ENCODE peak calls at places on chromosomes 12 and 14, in five cellular contexts. One of them, this sample, is unnamed.
A peak's percentile ranks its signal among the peaks of the same experiment; 100 is the strongest.

GRCh38 chr14:95523818-95524448 is 7.5 kb upstream of the SYNE3 start:
- DNase-seq in psoas muscle: no peak
- DNase-seq in B cell: no peak
- DNase-seq in activated T-helper 1 cell treated with anti-CD3 and anti-CD28 coated beads, Interleukin-12 subunit alpha, Interleukin-12 subunit beta, Interleukin-2, Interleukin-4 antibody, amounts not matched to agents 30 ng/mL and 10 ng/mL and 1 ng/mL, durations not matched to agents 14 hours and 24 hours and 36 hours: no peak
- DNase-seq in iris pigment epithelial cell: peak; percentile 59
- DNase-seq in this sample: no peak

GRCh38 chr14:81176224-81176623 is 44.5 kb downstream of the GTF2A1 start:
- DNase-seq in psoas muscle: peak; percentile 19
- DNase-seq in activated T-helper 1 cell treated with anti-CD3 and anti-CD28 coated beads, Interleukin-12 subunit alpha, Interleukin-12 subunit beta, Interleukin-2, Interleukin-4 antibody, amounts not matched to agents 30 ng/mL and 10 ng/mL and 1 ng/mL, durations not matched to agents 14 hours and 24 hours and 36 hours: no peak
- DNase-seq in iris pigment epithelial cell: no peak
- DNase-seq in B cell: no peak
- DNase-seq in this sample: no peak

GRCh38 chr12:34204830-34205285 is 182.6 kb downstream of the ALG10 start:
- DNase-seq in psoas muscle: no peak
- DNase-seq in iris pigment epithelial cell: no peak
- DNase-seq in B cell: no peak
- DNase-seq in activated T-helper 1 cell treated with anti-CD3 and anti-CD28 coated beads, Interleukin-12 subunit alpha, Interleukin-12 subunit beta, Interleukin-2, Interleukin-4 antibody, amounts not matched to agents 30 ng/mL and 10 ng/mL and 1 ng/mL, durations not matched to agents 14 hours and 24 hours and 36 hours: no peak
- DNase-seq in this sample: no peak

GRCh38 chr12:111687255-111687654 is 1.4 kb downstream of the ACAD10 start:
- DNase-seq in psoas muscle: no peak
- DNase-seq in iris pigment epithelial cell: no peak
- DNase-seq in B cell: no peak
- DNase-seq in activated T-helper 1 cell treated with anti-CD3 and anti-CD28 coated beads, Interleukin-12 subunit alpha, Interleukin-12 subunit beta, Interleukin-2, Interleukin-4 antibody, amounts not matched to agents 30 ng/mL and 10 ng/mL and 1 ng/mL, durations not matched to agents 14 hours and 24 hours and 36 hours: no peak
- DNase-seq in this sample: peak; percentile 5

GRCh38 chr14:74609721-74610120 is 2.3 kb downstream of the LTBP2 start:
- DNase-seq in B cell: no peak
- DNase-seq in activated T-helper 1 cell treated with anti-CD3 and anti-CD28 coated beads, Interleukin-12 subunit alpha, Interleukin-12 subunit beta, Interleukin-2, Interleukin-4 antibody, amounts not matched to agents 30 ng/mL and 10 ng/mL and 1 ng/mL, durations not matched to agents 14 hours and 24 hours and 36 hours: no peak
- DNase-seq in psoas muscle: no peak
- DNase-seq in iris pigment epithelial cell: no peak
- DNase-seq in this sample: no peak

GRCh38 chr14:39267592-39268112 is 33.9 kb downstream of the MIA2 start:
- DNase-seq in activated T-helper 1 cell treated with anti-CD3 and anti-CD28 coated beads, Interleukin-12 subunit alpha, Interleukin-12 subunit beta, Interleukin-2, Interleukin-4 antibody, amounts not matched to agents 30 ng/mL and 10 ng/mL and 1 ng/mL, durations not matched to agents 14 hours and 24 hours and 36 hours: no peak
- DNase-seq in psoas muscle: no peak
- DNase-seq in iris pigment epithelial cell: no peak
- DNase-seq in B cell: peak; percentile 44
- DNase-seq in this sample: no peak

GRCh38 chr14:101497910-101498860 is 63.1 kb upstream of the DIO3 start:
- DNase-seq in iris pigment epithelial cell: no peak
- DNase-seq in activated T-helper 1 cell treated with anti-CD3 and anti-CD28 coated beads, Interleukin-12 subunit alpha, Interleukin-12 subunit beta, Interleukin-2, Interleukin-4 antibody, amounts not matched to agents 30 ng/mL and 10 ng/mL and 1 ng/mL, durations not matched to agents 14 hours and 24 hours and 36 hours: no peak
- DNase-seq in B cell: no peak
- DNase-seq in psoas muscle: no peak
- DNase-seq in this sample: no peak

GRCh38 chr14:77177623-77178185 is 3.9 kb upstream of the TMEM63C start:
- DNase-seq in iris pigment epithelial cell: no peak
- DNase-seq in activated T-helper 1 cell treated with anti-CD3 and anti-CD28 coated beads, Interleukin-12 subunit alpha, Interleukin-12 subunit beta, Interleukin-2, Interleukin-4 antibody, amounts not matched to agents 30 ng/mL and 10 ng/mL and 1 ng/mL, durations not matched to agents 14 hours and 24 hours and 36 hours: no peak
- DNase-seq in psoas muscle: no peak
- DNase-seq in B cell: no peak
- DNase-seq in this sample: no peak

GRCh38 chr14:79596531-79596930 is 614.8 kb downstream of the DIO2 start:
- DNase-seq in activated T-helper 1 cell treated with anti-CD3 and anti-CD28 coated beads, Interleukin-12 subunit alpha, Interleukin-12 subunit beta, Interleukin-2, Interleukin-4 antibody, amounts not matched to agents 30 ng/mL and 10 ng/mL and 1 ng/mL, durations not matched to agents 14 hours and 24 hours and 36 hours: no peak
- DNase-seq in psoas muscle: no peak
- DNase-seq in iris pigment epithelial cell: peak; percentile 81
- DNase-seq in B cell: no peak
- DNase-seq in this sample: no peak

GRCh38 chr12:87667378-87667777 is 361.8 kb downstream of the C12orf50 start:
- DNase-seq in activated T-helper 1 cell treated with anti-CD3 and anti-CD28 coated beads, Interleukin-12 subunit alpha, Interleukin-12 subunit beta, Interleukin-2, Interleukin-4 antibody, amounts not matched to agents 30 ng/mL and 10 ng/mL and 1 ng/mL, durations not matched to agents 14 hours and 24 hours and 36 hours: no peak
- DNase-seq in psoas muscle: no peak
- DNase-seq in B cell: no peak
- DNase-seq in iris pigment epithelial cell: peak; percentile 67
- DNase-seq in this sample: no peak

GRCh38 chr12:4819654-4820053 is 90.1 kb upstream of the KCNA1 start:
- DNase-seq in B cell: peak; percentile 51
- DNase-seq in iris pigment epithelial cell: no peak
- DNase-seq in activated T-helper 1 cell treated with anti-CD3 and anti-CD28 coated beads, Interleukin-12 subunit alpha, Interleukin-12 subunit beta, Interleukin-2, Interleukin-4 antibody, amounts not matched to agents 30 ng/mL and 10 ng/mL and 1 ng/mL, durations not matched to agents 14 hours and 24 hours and 36 hours: no peak
- DNase-seq in psoas muscle: peak; percentile 37
- DNase-seq in this sample: no peak

GRCh38 chr12:4049566-4050080 is 176.4 kb upstream of the PARP11 start:
- DNase-seq in psoas muscle: no peak
- DNase-seq in activated T-helper 1 cell treated with anti-CD3 and anti-CD28 coated beads, Interleukin-12 subunit alpha, Interleukin-12 subunit beta, Interleukin-2, Interleukin-4 antibody, amounts not matched to agents 30 ng/mL and 10 ng/mL and 1 ng/mL, durations not matched to agents 14 hours and 24 hours and 36 hours: no peak
- DNase-seq in B cell: no peak
- DNase-seq in iris pigment epithelial cell: no peak
- DNase-seq in this sample: no peak

GRCh38 chr14:68705741-68706283 is 87.1 kb downstream of the ZFP36L1 start:
- DNase-seq in B cell: no peak
- DNase-seq in psoas muscle: no peak
- DNase-seq in iris pigment epithelial cell: no peak
- DNase-seq in activated T-helper 1 cell treated with anti-CD3 and anti-CD28 coated beads, Interleukin-12 subunit alpha, Interleukin-12 subunit beta, Interleukin-2, Interleukin-4 antibody, amounts not matched to agents 30 ng/mL and 10 ng/mL and 1 ng/mL, durations not matched to agents 14 hours and 24 hours and 36 hours: no peak
- DNase-seq in this sample: no peak

GRCh38 chr12:20214286-20214685 is 154.1 kb upstream of the PDE3A start:
- DNase-seq in activated T-helper 1 cell treated with anti-CD3 and anti-CD28 coated beads, Interleukin-12 subunit alpha, Interleukin-12 subunit beta, Interleukin-2, Interleukin-4 antibody, amounts not matched to agents 30 ng/mL and 10 ng/mL and 1 ng/mL, durations not matched to agents 14 hours and 24 hours and 36 hours: no peak
- DNase-seq in psoas muscle: no peak
- DNase-seq in iris pigment epithelial cell: peak; percentile 40
- DNase-seq in B cell: no peak
- DNase-seq in this sample: no peak

GRCh38 chr12:45660330-45660729 is 69.2 kb upstream of the ARID2 start:
- DNase-seq in psoas muscle: no peak
- DNase-seq in B cell: no peak
- DNase-seq in activated T-helper 1 cell treated with anti-CD3 and anti-CD28 coated beads, Interleukin-12 subunit alpha, Interleukin-12 subunit beta, Interleukin-2, Interleukin-4 antibody, amounts not matched to agents 30 ng/mL and 10 ng/mL and 1 ng/mL, durations not matched to agents 14 hours and 24 hours and 36 hours: no peak
- DNase-seq in iris pigment epithelial cell: peak; percentile 67
- DNase-seq in this sample: no peak

GRCh38 chr14:52025952-52026510 is 36.7 kb downstream of the RTRAF start:
- DNase-seq in B cell: no peak
- DNase-seq in psoas muscle: no peak
- DNase-seq in iris pigment epithelial cell: no peak
- DNase-seq in activated T-helper 1 cell treated with anti-CD3 and anti-CD28 coated beads, Interleukin-12 subunit alpha, Interleukin-12 subunit beta, Interleukin-2, Interleukin-4 antibody, amounts not matched to agents 30 ng/mL and 10 ng/mL and 1 ng/mL, durations not matched to agents 14 hours and 24 hours and 36 hours: no peak
- DNase-seq in this sample: no peak

GRCh38 chr12:123907021-123907420 is 65.6 kb downstream of the CCDC92 start:
- DNase-seq in activated T-helper 1 cell treated with anti-CD3 and anti-CD28 coated beads, Interleukin-12 subunit alpha, Interleukin-12 subunit beta, Interleukin-2, Interleukin-4 antibody, amounts not matched to agents 30 ng/mL and 10 ng/mL and 1 ng/mL, durations not matched to agents 14 hours and 24 hours and 36 hours: no peak
- DNase-seq in psoas muscle: no peak
- DNase-seq in iris pigment epithelial cell: no peak
- DNase-seq in B cell: no peak
- DNase-seq in this sample: no peak

GRCh38 chr12:131007031-131007793 is 53.5 kb downstream of the ADGRD1 start:
- DNase-seq in psoas muscle: peak; percentile 39
- DNase-seq in activated T-helper 1 cell treated with anti-CD3 and anti-CD28 coated beads, Interleukin-12 subunit alpha, Interleukin-12 subunit beta, Interleukin-2, Interleukin-4 antibody, amounts not matched to agents 30 ng/mL and 10 ng/mL and 1 ng/mL, durations not matched to agents 14 hours and 24 hours and 36 hours: no peak
- DNase-seq in iris pigment epithelial cell: no peak
- DNase-seq in B cell: no peak
- DNase-seq in this sample: no peak

GRCh38 chr14:92652413-92653151 is 95.8 kb downstream of the LGMN start:
- DNase-seq in psoas muscle: no peak
- DNase-seq in B cell: no peak
- DNase-seq in iris pigment epithelial cell: no peak
- DNase-seq in activated T-helper 1 cell treated with anti-CD3 and anti-CD28 coated beads, Interleukin-12 subunit alpha, Interleukin-12 subunit beta, Interleukin-2, Interleukin-4 antibody, amounts not matched to agents 30 ng/mL and 10 ng/mL and 1 ng/mL, durations not matched to agents 14 hours and 24 hours and 36 hours: no peak
- DNase-seq in this sample: no peak

GRCh38 chr12:104348994-104349494 is 45.5 kb downstream of the EID3 start:
- DNase-seq in psoas muscle: no peak
- DNase-seq in B cell: no peak
- DNase-seq in iris pigment epithelial cell: no peak
- DNase-seq in activated T-helper 1 cell treated with anti-CD3 and anti-CD28 coated beads, Interleukin-12 subunit alpha, Interleukin-12 subunit beta, Interleukin-2, Interleukin-4 antibody, amounts not matched to agents 30 ng/mL and 10 ng/mL and 1 ng/mL, durations not matched to agents 14 hours and 24 hours and 36 hours: no peak
- DNase-seq in this sample: no peak

GRCh38 chr12:105393586-105393985 is 63.1 kb downstream of the C12orf75 start:
- DNase-seq in activated T-helper 1 cell treated with anti-CD3 and anti-CD28 coated beads, Interleukin-12 subunit alpha, Interleukin-12 subunit beta, Interleukin-2, Interleukin-4 antibody, amounts not matched to agents 30 ng/mL and 10 ng/mL and 1 ng/mL, durations not matched to agents 14 hours and 24 hours and 36 hours: no peak
- DNase-seq in iris pigment epithelial cell: peak; percentile 52
- DNase-seq in B cell: no peak
- DNase-seq in psoas muscle: no peak
- DNase-seq in this sample: no peak

GRCh38 chr14:94681300-94682060 is 69.3 kb downstream of the SERPINA3 start:
- DNase-seq in B cell: no peak
- DNase-seq in psoas muscle: no peak
- DNase-seq in iris pigment epithelial cell: peak; percentile 70
- DNase-seq in activated T-helper 1 cell treated with anti-CD3 and anti-CD28 coated beads, Interleukin-12 subunit alpha, Interleukin-12 subunit beta, Interleukin-2, Interleukin-4 antibody, amounts not matched to agents 30 ng/mL and 10 ng/mL and 1 ng/mL, durations not matched to agents 14 hours and 24 hours and 36 hours: no peak
- DNase-seq in this sample: no peak

GRCh38 chr12:1130164-1130563 is 139.1 kb downstream of the ERC1 start:
- DNase-seq in psoas muscle: no peak
- DNase-seq in B cell: no peak
- DNase-seq in iris pigment epithelial cell: peak; percentile 60
- DNase-seq in activated T-helper 1 cell treated with anti-CD3 and anti-CD28 coated beads, Interleukin-12 subunit alpha, Interleukin-12 subunit beta, Interleukin-2, Interleukin-4 antibody, amounts not matched to agents 30 ng/mL and 10 ng/mL and 1 ng/mL, durations not matched to agents 14 hours and 24 hours and 36 hours: no peak
- DNase-seq in this sample: no peak

GRCh38 chr12:121773011-121773777 is 20.3 kb downstream of the RHOF start:
- DNase-seq in B cell: peak; percentile 94
- DNase-seq in psoas muscle: peak; percentile 71
- DNase-seq in iris pigment epithelial cell: peak; percentile 60
- DNase-seq in activated T-helper 1 cell treated with anti-CD3 and anti-CD28 coated beads, Interleukin-12 subunit alpha, Interleukin-12 subunit beta, Interleukin-2, Interleukin-4 antibody, amounts not matched to agents 30 ng/mL and 10 ng/mL and 1 ng/mL, durations not matched to agents 14 hours and 24 hours and 36 hours: peak; percentile 71
- DNase-seq in this sample: no peak

GRCh38 chr12:132363661-132364347 is 34.4 kb upstream of the GALNT9 start:
- DNase-seq in psoas muscle: no peak
- DNase-seq in activated T-helper 1 cell treated with anti-CD3 and anti-CD28 coated beads, Interleukin-12 subunit alpha, Interleukin-12 subunit beta, Interleukin-2, Interleukin-4 antibody, amounts not matched to agents 30 ng/mL and 10 ng/mL and 1 ng/mL, durations not matched to agents 14 hours and 24 hours and 36 hours: no peak
- DNase-seq in B cell: no peak
- DNase-seq in iris pigment epithelial cell: no peak
- DNase-seq in this sample: no peak

GRCh38 chr12:48995061-48995879 is 3.9 kb downstream of the DDN start:
- DNase-seq in psoas muscle: peak; percentile 86
- DNase-seq in B cell: peak; percentile 85
- DNase-seq in activated T-helper 1 cell treated with anti-CD3 and anti-CD28 coated beads, Interleukin-12 subunit alpha, Interleukin-12 subunit beta, Interleukin-2, Interleukin-4 antibody, amounts not matched to agents 30 ng/mL and 10 ng/mL and 1 ng/mL, durations not matched to agents 14 hours and 24 hours and 36 hours: peak; percentile 39
- DNase-seq in iris pigment epithelial cell: peak; percentile 74
- DNase-seq in this sample: no peak

GRCh38 chr14:104419865-104420458 is 159.6 kb upstream of the C14orf180 start:
- DNase-seq in activated T-helper 1 cell treated with anti-CD3 and anti-CD28 coated beads, Interleukin-12 subunit alpha, Interleukin-12 subunit beta, Interleukin-2, Interleukin-4 antibody, amounts not matched to agents 30 ng/mL and 10 ng/mL and 1 ng/mL, durations not matched to agents 14 hours and 24 hours and 36 hours: no peak
- DNase-seq in B cell: no peak
- DNase-seq in psoas muscle: no peak
- DNase-seq in iris pigment epithelial cell: no peak
- DNase-seq in this sample: peak; percentile 28

GRCh38 chr14:92959189-92959531 is 36.2 kb downstream of the CHGA start:
- DNase-seq in B cell: no peak
- DNase-seq in iris pigment epithelial cell: no peak
- DNase-seq in activated T-helper 1 cell treated with anti-CD3 and anti-CD28 coated beads, Interleukin-12 subunit alpha, Interleukin-12 subunit beta, Interleukin-2, Interleukin-4 antibody, amounts not matched to agents 30 ng/mL and 10 ng/mL and 1 ng/mL, durations not matched to agents 14 hours and 24 hours and 36 hours: no peak
- DNase-seq in psoas muscle: no peak
- DNase-seq in this sample: no peak

GRCh38 chr14:103729496-103730448 is 14.2 kb downstream of the ZFYVE21 start:
- DNase-seq in psoas muscle: peak; percentile 12
- DNase-seq in iris pigment epithelial cell: no peak
- DNase-seq in activated T-helper 1 cell treated with anti-CD3 and anti-CD28 coated beads, Interleukin-12 subunit alpha, Interleukin-12 subunit beta, Interleukin-2, Interleukin-4 antibody, amounts not matched to agents 30 ng/mL and 10 ng/mL and 1 ng/mL, durations not matched to agents 14 hours and 24 hours and 36 hours: no peak
- DNase-seq in B cell: no peak
- DNase-seq in this sample: no peak

GRCh38 chr12:76083761-76084276 is 666 bp downstream of the NAP1L1 start:
- DNase-seq in activated T-helper 1 cell treated with anti-CD3 and anti-CD28 coated beads, Interleukin-12 subunit alpha, Interleukin-12 subunit beta, Interleukin-2, Interleukin-4 antibody, amounts not matched to agents 30 ng/mL and 10 ng/mL and 1 ng/mL, durations not matched to agents 14 hours and 24 hours and 36 hours: peak; percentile 77
- DNase-seq in psoas muscle: peak; percentile 74
- DNase-seq in iris pigment epithelial cell: peak; percentile 73
- DNase-seq in B cell: peak; percentile 87
- DNase-seq in this sample: no peak

GRCh38 chr12:112418596-112419268 is at the start of gene PTPN11:
- DNase-seq in psoas muscle: peak; percentile 91
- DNase-seq in iris pigment epithelial cell: peak; percentile 85
- DNase-seq in B cell: peak; percentile 88
- DNase-seq in activated T-helper 1 cell treated with anti-CD3 and anti-CD28 coated beads, Interleukin-12 subunit alpha, Interleukin-12 subunit beta, Interleukin-2, Interleukin-4 antibody, amounts not matched to agents 30 ng/mL and 10 ng/mL and 1 ng/mL, durations not matched to agents 14 hours and 24 hours and 36 hours: peak; percentile 88
- DNase-seq in this sample: no peak

GRCh38 chr14:54894995-54895394 is 7.6 kb downstream of the GCH1 start:
- DNase-seq in B cell: no peak
- DNase-seq in psoas muscle: no peak
- DNase-seq in activated T-helper 1 cell treated with anti-CD3 and anti-CD28 coated beads, Interleukin-12 subunit alpha, Interleukin-12 subunit beta, Interleukin-2, Interleukin-4 antibody, amounts not matched to agents 30 ng/mL and 10 ng/mL and 1 ng/mL, durations not matched to agents 14 hours and 24 hours and 36 hours: no peak
- DNase-seq in iris pigment epithelial cell: peak; percentile 69
- DNase-seq in this sample: no peak

GRCh38 chr14:95261616-95262510 is 57.8 kb downstream of the CLMN start:
- DNase-seq in iris pigment epithelial cell: no peak
- DNase-seq in B cell: no peak
- DNase-seq in psoas muscle: no peak
- DNase-seq in activated T-helper 1 cell treated with anti-CD3 and anti-CD28 coated beads, Interleukin-12 subunit alpha, Interleukin-12 subunit beta, Interleukin-2, Interleukin-4 antibody, amounts not matched to agents 30 ng/mL and 10 ng/mL and 1 ng/mL, durations not matched to agents 14 hours and 24 hours and 36 hours: no peak
- DNase-seq in this sample: no peak

This sample was measured in GM12878.